ENCODE peak calls at places on chromosome 3, in eight cellular contexts. R is sigmoid colon, G is fibroblast of mammary gland, O is cardiac muscle cell, C is fibroblast of pulmonary artery, I is ovary, V is heart left ventricle, Y is lower lobe of right lung. Q is an unnamed sample.
A peak's percentile ranks its signal among the peaks of the same experiment; 100 is the strongest.

GRCh38 chr3:128285042-128285924 is 132.0 kb downstream of the EEFSEC start:
- DNase-seq in G (no peak), V (no peak), I (no peak), O (no peak), C (no peak), Y (no peak), R (no peak), Q (no peak)

GRCh38 chr3:21562225-21562624 is 188.8 kb downstream of the ZNF385D start:
- DNase-seq in I (no peak), C (peak; percentile 14), O (no peak), R (no peak), G (peak; percentile 45), Y (no peak), V (no peak), Q (peak; percentile 12)

GRCh38 chr3:69776289-69776688 is 37.0 kb downstream of the MITF start:
- DNase-seq in V (no peak), R (no peak), O (no peak), G (no peak), I (no peak), Y (no peak), C (no peak), Q (no peak)

GRCh38 chr3:3753416-3753815 is 45.8 kb upstream of the LRRN1 start:
- DNase-seq in O (no peak), G (no peak), I (no peak), C (no peak), V (no peak), R (no peak), Y (no peak), Q (no peak)

GRCh38 chr3:30685267-30685667 is 78.9 kb downstream of the TGFBR2 start:
- DNase-seq in I (no peak), C (no peak), Y (no peak), V (no peak), G (peak; percentile 53), O (peak; percentile 49), R (no peak), Q (peak; percentile 42)

GRCh38 chr3:17894434-17895060 is 152.1 kb upstream of the TBC1D5 start:
- DNase-seq in O (peak; percentile 82), G (peak; percentile 66), R (no peak), I (no peak), Y (peak; percentile 50), C (peak; percentile 75), V (no peak), Q (peak; percentile 80)

GRCh38 chr3:98846101-98846500 is 55.4 kb downstream of the DCBLD2 start:
- DNase-seq in O (peak; percentile 29), Y (no peak), G (peak; percentile 36), C (peak; percentile 42), I (no peak), V (no peak), R (no peak), Q (peak; percentile 37)

GRCh38 chr3:177932346-177932745 is 603.9 kb upstream of the KCNMB2 start:
- DNase-seq in R (no peak), C (peak; percentile 23), G (no peak), V (no peak), O (peak; percentile 20), Y (no peak), I (no peak), Q (peak; percentile 68)

GRCh38 chr3:188319569-188319968 is 165.6 kb downstream of the LPP start:
- DNase-seq in R (no peak), G (peak; percentile 57), C (peak; percentile 33), O (peak; percentile 33), Y (no peak), V (no peak), I (no peak), Q (no peak)

GRCh38 chr3:185744997-185745843 is 79.6 kb downstream of the IGF2BP2 start:
- DNase-seq in I (no peak), V (no peak), C (peak; percentile 91), G (peak; percentile 94), R (no peak), Y (no peak), O (peak; percentile 75), Q (peak; percentile 77)

GRCh38 chr3:155382396-155383042 is 89.0 kb upstream of the STRIT1 start:
- DNase-seq in V (peak; percentile 85), O (peak; percentile 68), I (peak; percentile 13), Y (peak; percentile 81), G (peak; percentile 73), R (peak; percentile 69), C (peak; percentile 65), Q (peak; percentile 71)

GRCh38 chr3:188348445-188349244 is 194.7 kb downstream of the LPP start:
- DNase-seq in C (peak; percentile 97), I (peak; percentile 85), Y (peak; percentile 58), R (peak; percentile 80), G (peak; percentile 94), O (peak; percentile 99), V (peak; percentile 84), Q (peak; percentile 93)

GRCh38 chr3:55655544-55655943 is 168.4 kb upstream of the WNT5A start:
- DNase-seq in R (no peak), G (no peak), I (no peak), Y (no peak), O (no peak), V (no peak), C (no peak), Q (no peak)

GRCh38 chr3:171347017-171347979 is 112.9 kb downstream of the TNIK start:
- DNase-seq in R (no peak), O (peak; percentile 80), G (peak; percentile 57), V (no peak), C (peak; percentile 88), I (no peak), Y (no peak), Q (peak; percentile 71)

GRCh38 chr3:135690664-135691063 is 274.9 kb upstream of the PPP2R3A start:
- DNase-seq in R (no peak), C (no peak), V (no peak), I (no peak), O (no peak), Y (no peak), G (no peak), Q (no peak)

GRCh38 chr3:4908769-4909156 is 70.5 kb upstream of the BHLHE40 start:
- DNase-seq in C (no peak), V (no peak), I (no peak), O (no peak), G (no peak), R (no peak), Y (no peak), Q (no peak)

GRCh38 chr3:71066849-71067261 is 516.7 kb downstream of the FOXP1 start:
- DNase-seq in Y (no peak), V (no peak), R (no peak), G (peak; percentile 69), I (peak; percentile 22), C (peak; percentile 62), O (peak; percentile 71), Q (peak; percentile 72)

GRCh38 chr3:142680710-142681109 is 43.1 kb upstream of the TRPC1 start:
- DNase-seq in I (no peak), C (peak; percentile 1), R (no peak), G (no peak), O (no peak), V (no peak), Y (no peak), Q (no peak)
- TF ChIP-seq CTCF in I (no peak), C (no peak), R (no peak), G (no peak), O (no peak), V (no peak), Y (no peak), Q (no peak)

GRCh38 chr3:10187295-10187876 is 22.7 kb downstream of the IRAK2 start:
- DNase-seq in I (no peak), G (no peak), O (no peak), Y (no peak), R (no peak), C (no peak), V (no peak), Q (no peak)

GRCh38 chr3:10187944-10188343 is 23.2 kb downstream of the IRAK2 start:
- DNase-seq in O (no peak), G (no peak), C (no peak), I (no peak), R (no peak), V (no peak), Y (no peak), Q (no peak)

GRCh38 chr3:10189557-10190374 is 25.0 kb downstream of the IRAK2 start:
- DNase-seq in O (peak; percentile 84), V (peak; percentile 92), G (peak; percentile 58), R (peak; percentile 95), I (no peak), Y (peak; percentile 90), C (peak; percentile 90), Q (peak; percentile 93)

GRCh38 chr3:10185804-10186762 is 21.4 kb downstream of the IRAK2 start:
- DNase-seq in Y (no peak), V (no peak), R (no peak), C (peak; percentile 78), O (peak; percentile 80), I (no peak), G (no peak), Q (no peak)

DNA sequence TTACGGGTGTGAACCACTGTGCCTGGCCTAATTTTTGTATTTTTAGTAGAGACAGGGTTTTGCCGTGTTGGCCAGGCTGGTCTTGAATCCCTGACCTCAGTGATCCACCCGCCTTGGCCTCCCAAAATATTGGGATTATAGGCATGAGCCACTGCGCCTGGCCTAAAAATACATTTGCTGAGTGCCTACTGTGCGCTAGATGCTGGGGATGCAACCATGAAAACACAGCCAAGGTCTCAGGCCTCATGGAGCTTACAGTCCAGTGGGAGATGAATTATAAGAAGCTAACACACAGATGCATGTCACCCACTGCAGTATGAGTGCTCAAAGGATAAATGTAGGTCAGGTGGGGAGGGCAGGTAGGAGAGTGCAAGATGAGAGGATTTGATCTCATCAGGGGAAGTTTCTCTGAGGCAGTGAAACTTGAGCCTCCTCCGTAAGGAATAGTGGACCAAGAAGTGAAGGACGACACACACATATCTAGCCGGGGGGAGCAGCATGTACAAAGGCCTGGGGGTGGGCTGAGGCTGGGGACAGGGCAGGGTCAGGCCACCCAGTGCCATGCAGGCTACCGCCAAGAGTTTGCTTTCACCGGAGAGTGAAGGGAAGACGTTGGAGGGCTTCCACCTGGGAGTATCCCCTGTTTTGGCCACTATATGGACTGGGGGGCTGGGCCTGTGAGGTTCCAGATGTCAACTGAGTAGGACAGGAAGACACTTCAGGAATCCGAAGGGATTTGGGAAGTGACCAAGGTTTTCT is 24.3 kb downstream of the IRAK2 start:
- DNase-seq in Y (no peak), G (no peak), R (no peak), I (no peak), C (no peak), V (no peak), O (no peak), Q (no peak)
- H3K4me3 ChIP-seq in Y (no peak overlapping the region), G (no peak overlapping the region), R (no peak overlapping the region), I (no peak overlapping the region), C (no peak overlapping the region), V (no peak overlapping the region), O (no peak overlapping the region), Q (no peak overlapping the region)

GRCh38 chr3:141362736-141363135 is 5.6 kb upstream of the ZBTB38 start:
- DNase-seq in Y (no peak), R (no peak), I (no peak), C (no peak), G (no peak), O (no peak), V (no peak), Q (no peak)
- TF ChIP-seq CTCF in Y (no peak), R (no peak), I (no peak), C (no peak), G (no peak), O (no peak), V (no peak), Q (no peak)

DNA sequence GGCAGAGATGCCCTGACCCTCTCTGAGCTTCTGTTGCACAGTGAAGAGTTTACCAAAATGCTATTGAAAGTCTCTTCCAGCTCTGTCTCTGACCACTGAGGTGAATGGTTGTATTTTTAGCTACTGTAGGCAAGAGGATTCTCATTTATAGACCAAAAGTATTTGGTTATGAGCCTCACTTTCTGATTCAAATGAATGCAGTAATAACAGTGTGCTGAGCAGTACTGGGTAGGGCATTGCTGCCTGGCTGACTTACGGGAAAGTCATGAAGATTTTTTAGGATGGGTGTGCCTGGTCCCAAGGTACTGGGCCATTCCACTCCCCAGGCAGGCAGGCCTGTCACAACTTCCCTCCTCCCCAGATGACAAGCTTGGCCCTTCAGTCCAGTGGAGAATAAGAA is 15.5 kb downstream of the PLA1A start:
- DNase-seq in Y (no peak), C (no peak), V (no peak), O (no peak), R (no peak), G (no peak), I (no peak), Q (no peak)
- H3K4me3 ChIP-seq in Y (no peak overlapping the region), C (no peak overlapping the region), V (no peak overlapping the region), O (no peak overlapping the region), R (no peak overlapping the region), G (no peak overlapping the region), I (no peak overlapping the region), Q (no peak overlapping the region)

Q was measured in cardiac fibroblast.